ENCODE peak calls at places on chromosomes 3 and 15, in six cellular contexts. F, U, T, J, M and C are unnamed samples.
A peak's percentile ranks its signal among the peaks of the same experiment; 100 is the strongest.

GRCh38 chr3:124373524-124373923 is 356.7 kb upstream of the UMPS start:
- DNase-seq in F (no peak), U (peak; percentile 32), T (no peak), J (no peak), M (no peak), C (no peak)

GRCh38 chr15:68815598-68815997 is 5.1 kb downstream of the ANP32A start:
- DNase-seq in F (no peak), U (no peak), T (no peak), J (no peak), M (no peak), C (no peak)

GRCh38 chr15:87567399-87567798 is 689.1 kb downstream of the NTRK3 start:
- DNase-seq in F (no peak), U (no peak), T (no peak), J (no peak), M (no peak), C (no peak)

GRCh38 chr15:78684645-78685044 is 43.6 kb upstream of the CHRNB4 start:
- DNase-seq in F (no peak), U (no peak), T (peak; percentile 20), J (no peak), M (no peak), C (no peak)

GRCh38 chr15:65835452-65835851 is 33.8 kb upstream of the RAB11A start:
- DNase-seq in F (no peak), U (no peak), T (no peak), J (no peak), M (no peak), C (no peak)

GRCh38 chr3:163605915-163606314 is 1472.4 kb downstream of the SI start:
- DNase-seq in F (no peak), U (no peak), T (no peak), J (no peak), M (no peak), C (no peak)

GRCh38 chr15:65094294-65094995 is 17.9 kb downstream of the KBTBD13 start:
- DNase-seq in F (no peak), U (no peak), T (no peak), J (no peak), M (no peak), C (no peak)

GRCh38 chr15:68375191-68375631 is 56.8 kb downstream of the ITGA11 start:
- DNase-seq in F (no peak), U (no peak), T (peak; percentile 31), J (no peak), M (no peak), C (no peak)

GRCh38 chr3:55066406-55067128 is 138.7 kb upstream of the LRTM1 start:
- DNase-seq in F (no peak), U (no peak), T (no peak), J (no peak), M (no peak), C (no peak)

GRCh38 chr3:66442254-66443249 is 58.3 kb downstream of the LRIG1 start:
- DNase-seq in F (no peak), U (no peak), T (peak; percentile 71), J (peak; percentile 75), M (no peak), C (peak; percentile 85)

GRCh38 chr3:148226246-148226645 is 471.5 kb upstream of the AGTR1 start:
- DNase-seq in F (no peak), U (no peak), T (no peak), J (no peak), M (no peak), C (no peak)

GRCh38 chr3:141407043-141407442 is 38.7 kb downstream of the ZBTB38 start:
- DNase-seq in F (no peak), U (no peak), T (no peak), J (no peak), M (no peak), C (no peak)

GRCh38 chr3:54714035-54714434 is 213.8 kb downstream of the LRTM1 start:
- DNase-seq in F (no peak), U (no peak), T (no peak), J (no peak), M (no peak), C (no peak)

GRCh38 chr3:42612928-42613327 is 12.4 kb downstream of the NKTR start:
- DNase-seq in F (no peak), U (peak; percentile 27), T (no peak), J (no peak), M (peak; percentile 19), C (no peak)

GRCh38 chr3:44993471-44994205 is 17.6 kb downstream of the EXOSC7 start:
- DNase-seq in F (no peak), U (no peak), T (no peak), J (peak; percentile 38), M (no peak), C (no peak)

GRCh38 chr3:120298996-120299395 is 14.0 kb upstream of the GPR156 start:
- DNase-seq in F (no peak), U (no peak), T (no peak), J (no peak), M (no peak), C (no peak)

GRCh38 chr3:52650437-52650836 is 35.3 kb downstream of the PBRM1 start:
- DNase-seq in F (no peak), U (no peak), T (no peak), J (no peak), M (no peak), C (no peak)

GRCh38 chr15:91118796-91119590 is 18.9 kb downstream of the SV2B start:
- DNase-seq in F (no peak), U (no peak), T (no peak), J (no peak), M (no peak), C (no peak)

GRCh38 chr3:31943041-31943440 is 38.0 kb downstream of the OSBPL10 start:
- DNase-seq in F (no peak), U (no peak), T (no peak), J (no peak), M (no peak), C (no peak)

GRCh38 chr3:146339262-146339808 is 88.4 kb upstream of the PLSCR4 start:
- DNase-seq in F (no peak), U (no peak), T (no peak), J (no peak), M (no peak), C (no peak)

DNA sequence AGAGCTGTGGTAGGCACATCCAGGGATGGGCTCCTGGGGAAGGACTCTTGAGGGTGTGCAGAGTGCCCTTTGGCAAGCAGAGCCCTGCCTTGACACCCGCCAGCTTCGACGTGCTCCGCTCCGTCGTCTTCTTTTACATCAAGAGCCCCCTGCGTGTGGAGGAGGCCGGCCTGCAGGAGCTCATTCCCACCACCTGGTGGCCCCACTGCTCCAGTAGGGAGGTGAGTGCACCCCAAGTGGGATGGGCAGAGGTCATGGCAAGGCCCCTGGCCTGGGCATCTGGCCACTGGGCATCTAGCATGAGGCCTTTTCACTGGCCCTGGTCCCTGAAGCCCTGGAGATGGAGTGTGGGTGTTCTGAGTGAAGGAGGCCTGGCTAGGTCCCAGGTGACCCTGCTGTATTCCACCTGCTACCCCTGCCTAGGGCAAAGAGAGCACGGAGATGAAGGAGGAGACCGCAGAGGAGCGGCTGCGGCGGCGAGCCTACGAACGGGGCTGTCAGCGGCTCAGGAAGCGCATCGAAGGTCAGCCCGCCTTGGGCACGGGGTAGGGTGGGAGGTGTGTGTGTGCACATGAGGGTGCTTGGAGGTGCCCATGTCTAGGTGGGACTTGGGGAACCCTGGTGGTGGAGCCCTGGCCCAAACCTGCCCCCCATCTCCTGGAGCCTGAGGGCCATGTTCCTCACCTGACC is 12.2 kb downstream of the RNF123 start:
- DNase-seq in F (no peak), U (no peak), T (peak; percentile 86), J (peak; percentile 24), M (peak; percentile 32), C (no peak)
- TF ChIP-seq ZNF274 in F (no peak), U (no peak), T (no peak), J (no peak), M (no peak), C (no peak)

GRCh38 chr15:89401636-89402252 is 67.1 kb upstream of the POLG start:
- DNase-seq in F (no peak), U (no peak), T (no peak), J (no peak), M (no peak), C (no peak)
- H3K4me3 ChIP-seq in F (no peak overlapping the region), U (peak overlapping the region; percentile 53), T (no peak overlapping the region), J (no peak overlapping the region), M (no peak overlapping the region), C (no peak overlapping the region)

DNA sequence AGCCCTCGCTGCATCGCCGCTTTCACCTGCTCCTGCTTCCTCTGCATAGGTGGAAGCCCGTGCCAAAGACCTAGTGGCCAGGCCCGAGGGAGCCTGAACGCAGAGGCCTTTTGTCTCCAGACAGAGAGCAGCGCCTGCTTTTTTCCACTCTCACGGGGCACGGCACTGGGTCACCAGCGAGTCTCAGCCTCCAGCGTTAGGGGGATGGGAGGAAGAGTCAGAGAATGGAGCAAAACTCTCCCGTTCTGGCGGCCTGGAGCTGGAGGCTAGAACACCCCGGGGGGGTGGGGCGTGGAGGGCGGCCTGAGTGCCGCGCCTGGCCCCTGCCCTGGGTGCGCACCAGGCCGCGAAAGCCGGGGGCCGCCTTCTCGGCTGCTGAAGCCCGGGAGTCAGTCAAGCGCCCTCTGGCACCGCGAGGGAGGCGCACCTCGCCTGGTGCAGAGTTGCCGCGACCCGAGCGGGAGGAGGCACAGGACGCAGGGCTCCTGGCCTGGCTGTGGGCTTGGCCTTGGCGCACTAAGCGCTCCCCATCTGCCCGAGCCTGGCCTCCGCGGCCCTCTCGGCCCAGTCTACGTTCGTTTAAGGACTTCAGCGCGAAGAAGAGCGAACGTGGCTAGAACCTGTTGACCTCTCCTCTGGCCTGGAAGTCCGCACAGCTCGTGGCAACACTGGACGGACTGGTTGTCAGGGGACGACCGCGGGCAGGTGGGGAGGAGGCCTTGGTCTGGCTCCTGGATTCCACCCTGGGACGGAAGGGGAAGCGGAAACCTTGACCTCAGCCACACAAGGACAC is 21.5 kb downstream of the NR2F2 start:
- DNase-seq in F (no peak), U (no peak), T (peak; percentile 69), J (no peak), M (no peak), C (no peak)
- H3K9ac ChIP-seq in F (no peak overlapping the region), U (no peak overlapping the region), T (no peak overlapping the region), J (no peak overlapping the region), M (no peak overlapping the region), C (peak overlapping the region; percentile 53)

DNA sequence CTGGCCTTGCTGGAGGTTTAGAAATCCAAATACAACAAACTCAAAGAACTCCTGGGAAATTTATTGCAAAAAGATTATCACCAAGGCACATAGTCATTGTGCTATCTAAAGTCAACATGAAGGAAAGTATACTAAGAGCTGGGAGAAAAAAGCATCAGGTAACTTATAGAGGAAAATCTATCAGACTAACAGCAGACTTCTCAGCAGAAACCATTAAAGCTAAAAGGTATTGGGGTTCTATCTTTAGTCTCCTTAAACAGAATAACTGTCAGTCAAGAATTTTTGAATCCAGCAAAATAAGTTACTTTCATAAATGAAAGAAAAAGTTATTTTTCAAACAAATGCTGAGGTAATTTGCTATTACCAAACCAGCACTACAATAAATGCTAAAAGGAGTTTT is 8.0 kb downstream of the OR5K3 start:
- DNase-seq in F (no peak), U (no peak), T (no peak), J (no peak), M (no peak), C (no peak)
- TF ChIP-seq ZNF274 in F (no peak), U (no peak), T (no peak), J (no peak), M (no peak), C (no peak)

DNA sequence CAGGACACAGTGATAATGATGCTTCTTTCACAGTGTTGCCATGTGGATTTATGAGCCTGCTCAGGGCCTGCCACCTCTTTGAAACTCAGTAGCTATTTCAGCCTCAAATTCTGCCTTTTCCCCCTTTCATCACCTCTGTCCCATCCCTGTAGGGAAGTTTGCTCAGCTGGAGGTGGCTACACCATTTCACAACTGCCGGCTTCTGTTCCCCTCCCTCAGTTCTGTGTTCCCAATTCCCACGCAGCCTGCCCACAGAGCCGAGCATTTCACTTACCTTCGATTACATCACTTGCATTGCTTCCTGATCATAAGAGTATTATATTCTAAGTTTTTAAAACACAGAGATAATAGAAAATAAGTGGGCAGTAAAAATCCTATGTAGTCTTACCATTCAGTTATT is 33.3 kb downstream of the ARNT2 start:
- DNase-seq in F (no peak), U (no peak), T (no peak), J (no peak), M (no peak), C (no peak)
- H3K4me3 ChIP-seq in F (no peak overlapping the region), U (no peak overlapping the region), T (no peak overlapping the region), J (no peak overlapping the region), M (no peak overlapping the region), C (no peak overlapping the region)

GRCh38 chr3:182729903-182730674 is 63.2 kb upstream of the ATP11B start:
- DNase-seq in F (no peak), U (peak; percentile 68), T (no peak), J (no peak), M (no peak), C (no peak)
- H3K9ac ChIP-seq in F (no peak overlapping the region), U (peak overlapping the region; percentile 74), T (no peak overlapping the region), J (no peak overlapping the region), M (no peak overlapping the region), C (no peak overlapping the region)